ENCODE peak calls at places on chromosomes 13 and 19, in four cellular contexts. One of them, this sample, is unnamed.

GRCh38 chr19:16315825-16316505 is 8.7 kb upstream of the KLF2 start:
- DNase-seq in AG04450: peak
- DNase-seq in uterus: peak
- DNase-seq in A549: no peak
- DNase-seq in this sample: no peak

GRCh38 chr13:99199541-99200432 is 867 bp upstream of the UBAC2 start:
- DNase-seq in AG04450: no peak
- DNase-seq in uterus: no peak
- DNase-seq in A549: no peak
- DNase-seq in this sample: no peak

GRCh38 chr13:19597523-19597922 is 35.9 kb upstream of the MPHOSPH8 start:
- DNase-seq in AG04450: peak
- DNase-seq in A549: peak
- DNase-seq in uterus: no peak
- DNase-seq in this sample: no peak

GRCh38 chr13:109789262-109789661 is 2.9 kb upstream of the IRS2 start:
- DNase-seq in AG04450: no peak
- DNase-seq in uterus: no peak
- DNase-seq in A549: no peak
- DNase-seq in this sample: no peak

GRCh38 chr19:36060430-36060829 is 5.7 kb downstream of the WDR62 start:
- DNase-seq in A549: peak
- DNase-seq in AG04450: peak
- DNase-seq in uterus: peak
- DNase-seq in this sample: peak

GRCh38 chr13:34971473-34971872 is 29.4 kb downstream of the NBEA start:
- DNase-seq in AG04450: no peak
- DNase-seq in A549: no peak
- DNase-seq in uterus: no peak
- DNase-seq in this sample: no peak

GRCh38 chr13:36912983-36913382 is 7.1 kb downstream of the SMAD9 start:
- DNase-seq in A549: no peak
- DNase-seq in uterus: no peak
- DNase-seq in AG04450: no peak
- DNase-seq in this sample: no peak

GRCh38 chr13:24234200-24234915 is 73.8 kb downstream of the SPATA13 start:
- DNase-seq in AG04450: no peak
- DNase-seq in uterus: no peak
- DNase-seq in A549: no peak
- DNase-seq in this sample: no peak

GRCh38 chr19:51367565-51368365 is 1.0 kb downstream of the CLDND2 start:
- DNase-seq in uterus: peak
- DNase-seq in A549: peak
- DNase-seq in AG04450: peak
- DNase-seq in this sample: peak

GRCh38 chr13:48944221-48944620 is 31.5 kb upstream of the FNDC3A start:
- DNase-seq in AG04450: no peak
- DNase-seq in A549: no peak
- DNase-seq in uterus: no peak
- DNase-seq in this sample: no peak

GRCh38 chr13:113029487-113030258 is 60.7 kb downstream of the MCF2L start:
- DNase-seq in uterus: no peak
- DNase-seq in A549: peak
- DNase-seq in AG04450: no peak
- DNase-seq in this sample: no peak

GRCh38 chr19:33950141-33950805 is 153.6 kb downstream of the KCTD15 start:
- DNase-seq in uterus: no peak
- DNase-seq in A549: no peak
- DNase-seq in AG04450: no peak
- DNase-seq in this sample: no peak

GRCh38 chr13:105962080-105962479 is 573.4 kb downstream of the EFNB2 start:
- DNase-seq in AG04450: no peak
- DNase-seq in uterus: no peak
- DNase-seq in A549: no peak
- DNase-seq in this sample: no peak

GRCh38 chr13:72788831-72789230 is 6.9 kb downstream of the PIBF1 start:
- DNase-seq in A549: no peak
- DNase-seq in AG04450: no peak
- DNase-seq in uterus: no peak
- DNase-seq in this sample: no peak
- H3K27ac ChIP-seq in A549: no peak
- H3K27ac ChIP-seq in AG04450: no peak
- H3K27ac ChIP-seq in uterus: no peak
- H3K27ac ChIP-seq in this sample: no peak

GRCh38 chr13:30178976-30179375 is 128.4 kb downstream of the KATNAL1 start:
- DNase-seq in AG04450: no peak
- DNase-seq in A549: no peak
- DNase-seq in uterus: no peak
- DNase-seq in this sample: no peak

GRCh38 chr13:30175166-30175565 is 132.2 kb downstream of the KATNAL1 start:
- DNase-seq in AG04450: no peak
- DNase-seq in uterus: no peak
- DNase-seq in A549: no peak
- DNase-seq in this sample: no peak

GRCh38 chr13:30181856-30182651 is 125.3 kb downstream of the KATNAL1 start:
- DNase-seq in AG04450: no peak
- DNase-seq in A549: no peak
- DNase-seq in uterus: no peak
- DNase-seq in this sample: no peak

DNA sequence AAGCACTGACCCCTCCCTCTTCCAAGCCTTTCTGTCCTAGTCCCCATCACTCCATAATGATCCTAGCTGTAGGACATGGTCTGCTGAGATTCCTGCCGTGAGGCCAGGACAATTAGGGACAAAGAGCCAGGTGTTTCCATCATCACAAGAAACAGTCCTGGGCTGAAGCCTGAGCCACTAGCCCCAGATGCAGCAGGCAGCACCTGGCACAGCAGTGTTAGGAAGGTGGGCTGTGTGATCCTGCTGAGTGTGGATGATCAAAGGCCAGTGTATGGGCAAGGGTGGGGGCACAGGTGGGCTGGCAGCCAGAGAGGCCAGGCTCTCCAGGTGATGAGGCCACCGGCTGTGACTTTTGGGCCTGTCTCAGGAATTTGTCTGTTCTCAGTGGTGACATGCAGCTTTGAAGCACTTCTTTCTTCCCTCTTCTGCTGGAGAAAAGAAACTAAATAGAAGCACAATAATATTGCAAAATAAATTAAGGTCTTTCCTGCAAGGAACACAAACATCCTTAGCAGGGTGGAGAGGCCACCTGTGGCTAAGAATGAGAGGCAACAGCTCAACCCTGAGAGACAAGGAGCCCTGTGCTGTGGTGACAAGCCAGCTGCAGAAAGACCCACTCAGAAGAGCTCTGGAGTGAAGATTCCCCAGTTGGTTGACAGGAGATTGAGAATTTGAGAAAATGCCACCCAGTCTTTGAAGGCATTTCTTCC is 127.6 kb downstream of the KATNAL1 start:
- DNase-seq in uterus: no peak
- DNase-seq in A549: no peak
- DNase-seq in AG04450: no peak
- DNase-seq in this sample: no peak
- H3K27ac ChIP-seq in uterus: no peak
- H3K27ac ChIP-seq in A549: no peak
- H3K27ac ChIP-seq in AG04450: no peak
- H3K27ac ChIP-seq in this sample: no peak

DNA sequence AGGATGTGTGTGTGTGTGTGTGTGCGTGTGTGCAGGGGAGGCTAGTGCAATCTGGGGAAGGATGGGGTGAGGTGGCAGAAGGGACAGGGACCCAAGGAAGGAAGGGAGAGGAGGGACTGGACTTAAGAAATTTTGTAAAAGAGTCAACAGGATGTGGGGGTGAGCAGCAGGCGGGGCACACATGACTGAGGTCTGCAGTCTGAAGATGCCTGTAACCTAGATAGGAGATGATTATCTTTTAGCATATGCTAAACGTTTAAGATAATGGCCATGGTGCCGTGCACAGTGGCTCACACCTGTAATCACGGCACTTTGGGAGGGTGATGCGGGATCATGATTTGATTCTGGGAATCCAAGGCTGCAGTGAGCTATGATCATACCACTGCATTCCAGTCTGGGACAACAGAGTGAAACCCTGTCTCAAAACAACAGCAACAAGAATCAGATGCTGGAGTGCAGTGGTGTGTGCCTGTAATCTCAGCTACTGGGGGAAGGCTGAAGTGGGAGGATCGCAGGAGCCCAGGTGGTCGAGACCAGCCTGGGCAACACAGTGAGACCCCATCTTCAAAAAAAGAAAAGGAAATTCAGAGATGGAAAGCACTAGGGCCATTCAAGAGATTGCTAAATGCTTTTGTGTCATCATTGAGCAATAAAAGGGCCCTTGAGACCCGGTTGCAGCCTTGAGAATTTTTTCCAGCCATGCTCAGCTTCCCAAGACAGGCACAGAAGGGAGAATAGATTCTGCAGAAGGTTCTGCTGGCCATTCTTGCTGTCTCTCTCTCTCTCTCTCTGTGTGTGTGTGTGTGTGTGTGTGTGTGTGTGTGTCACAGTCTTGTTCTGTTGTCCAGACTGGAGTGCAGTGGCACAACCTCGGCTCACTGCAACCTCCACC is 3.8 kb upstream of the ZNF414 start:
- DNase-seq in AG04450: no peak
- DNase-seq in A549: no peak
- DNase-seq in uterus: no peak
- DNase-seq in this sample: no peak
- H3K27ac ChIP-seq in AG04450: no peak
- H3K27ac ChIP-seq in A549: no peak
- H3K27ac ChIP-seq in uterus: no peak
- H3K27ac ChIP-seq in this sample: peak

GRCh38 chr19:38841787-38842438 is 7.9 kb downstream of the HNRNPL start:
- DNase-seq in uterus: no peak
- DNase-seq in AG04450: no peak
- DNase-seq in A549: no peak
- DNase-seq in this sample: no peak
- H3K27ac ChIP-seq in uterus: no peak
- H3K27ac ChIP-seq in AG04450: peak
- H3K27ac ChIP-seq in A549: no peak
- H3K27ac ChIP-seq in this sample: peak

DNA sequence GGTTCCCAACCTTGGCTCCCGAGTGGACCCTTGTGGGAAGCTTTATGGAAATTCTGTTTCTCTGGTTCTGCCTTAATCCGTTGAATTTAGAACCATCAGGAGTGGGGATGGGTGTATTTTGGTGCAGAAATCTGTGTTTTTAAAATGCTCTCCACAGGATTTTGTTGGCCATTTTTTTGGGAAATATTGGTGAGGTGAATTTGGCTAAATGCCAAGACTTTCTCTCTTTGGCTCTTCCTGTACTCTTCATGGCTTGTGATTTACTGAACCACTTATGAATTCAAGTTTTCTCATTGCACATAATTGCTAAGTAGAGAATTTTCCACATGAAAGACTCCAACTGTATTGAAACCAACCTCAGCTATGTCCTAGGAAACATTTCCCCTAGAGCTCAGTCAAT is 60.1 kb downstream of the ERCC5 start:
- DNase-seq in uterus: no peak
- DNase-seq in A549: no peak
- DNase-seq in AG04450: no peak
- DNase-seq in this sample: peak
- H3K27ac ChIP-seq in uterus: no peak
- H3K27ac ChIP-seq in A549: no peak
- H3K27ac ChIP-seq in AG04450: no peak
- H3K27ac ChIP-seq in this sample: no peak

GRCh38 chr19:1382250-1382649 is 1.5 kb upstream of the NDUFS7 start:
- DNase-seq in uterus: no peak
- DNase-seq in AG04450: no peak
- DNase-seq in A549: no peak
- DNase-seq in this sample: no peak
- H3K27ac ChIP-seq in uterus: no peak
- H3K27ac ChIP-seq in AG04450: no peak
- H3K27ac ChIP-seq in A549: no peak
- H3K27ac ChIP-seq in this sample: no peak

DNA sequence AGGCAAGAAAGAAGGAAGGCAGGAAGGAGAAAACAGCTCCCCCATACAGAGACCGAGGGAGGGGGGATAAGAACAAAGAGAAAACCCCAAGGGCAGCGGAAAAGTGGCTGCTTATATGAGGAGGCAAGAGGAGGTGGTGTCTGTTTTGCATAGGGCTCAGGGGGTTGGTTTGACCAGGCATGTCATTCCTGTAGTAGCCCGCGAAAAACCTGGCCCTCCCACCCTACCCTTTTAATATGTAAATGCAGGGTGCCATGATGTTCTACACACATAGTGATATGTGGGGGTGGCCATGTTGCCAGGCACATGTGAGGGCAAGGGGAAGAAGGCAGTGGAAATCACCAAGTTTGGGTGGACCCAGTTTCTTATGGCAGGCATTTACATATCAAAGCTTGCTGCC is 203.5 kb upstream of the UBL3 start:
- DNase-seq in A549: no peak
- DNase-seq in uterus: no peak
- DNase-seq in AG04450: no peak
- DNase-seq in this sample: no peak
- H3K27ac ChIP-seq in A549: no peak
- H3K27ac ChIP-seq in uterus: no peak
- H3K27ac ChIP-seq in AG04450: no peak
- H3K27ac ChIP-seq in this sample: no peak